ENCODE peak calls at places on chromosomes 11 and 22, in ten cellular contexts. N, Z, H, D, F, T, A, S, M and V are unnamed samples.

GRCh38 chr22:47458348-47458747 is 695.9 kb downstream of the TBC1D22A start:
- DNase-seq in N (no peak), Z (no peak), H (no peak), D (no peak), F (no peak), T (no peak), A (no peak), S (no peak), M (no peak), V (no peak)

GRCh38 chr11:66268953-66269906 is 791 bp downstream of the RAB1B start:
- DNase-seq in N (no peak), Z (no peak), H (no peak), D (peak), F (peak), T (peak), A (no peak), S (no peak), M (no peak), V (no peak)

GRCh38 chr11:45982656-45983470 is 60.4 kb downstream of the LARGE2 start:
- DNase-seq in N (peak), Z (no peak), H (no peak), D (no peak), F (peak), T (peak), A (no peak), S (peak), M (peak), V (no peak)

GRCh38 chr11:85826096-85826855 is 15.3 kb upstream of the SYTL2 start:
- DNase-seq in N (peak), Z (peak), H (no peak), D (peak), F (no peak), T (peak), A (no peak), S (peak), M (no peak), V (no peak)

GRCh38 chr11:67465190-67465522 is 3.9 kb downstream of the TMEM134 start:
- DNase-seq in N (no peak), Z (no peak), H (no peak), D (no peak), F (no peak), T (no peak), A (no peak), S (no peak), M (no peak), V (no peak)

GRCh38 chr22:40044870-40045834 is 50.4 kb downstream of the FAM83F start:
- DNase-seq in N (no peak), Z (peak), H (no peak), D (peak), F (peak), T (peak), A (peak), S (peak), M (peak), V (peak)

GRCh38 chr22:37060801-37061610 is 9.5 kb downstream of the KCTD17 start:
- DNase-seq in N (no peak), Z (peak), H (no peak), D (peak), F (no peak), T (no peak), A (no peak), S (no peak), M (peak), V (peak)

GRCh38 chr11:104033134-104033533 is 3.3 kb upstream of the DDI1 start:
- DNase-seq in N (no peak), Z (no peak), H (no peak), D (no peak), F (no peak), T (peak), A (no peak), S (peak), M (no peak), V (no peak)

GRCh38 chr22:40414838-40415505 is 44.6 kb downstream of the SGSM3 start:
- DNase-seq in N (no peak), Z (no peak), H (no peak), D (no peak), F (no peak), T (no peak), A (no peak), S (no peak), M (no peak), V (no peak)

GRCh38 chr11:15806217-15806616 is 550.1 kb downstream of the SOX6 start:
- DNase-seq in N (no peak), Z (no peak), H (no peak), D (no peak), F (no peak), T (no peak), A (no peak), S (no peak), M (no peak), V (no peak)

GRCh38 chr22:23396362-23397007 is 183.6 kb downstream of the IGLL1 start:
- DNase-seq in N (no peak), Z (no peak), H (no peak), D (no peak), F (no peak), T (no peak), A (no peak), S (no peak), M (no peak), V (no peak)

GRCh38 chr11:111978028-111978771 is 41.1 kb downstream of the DIXDC1 start:
- DNase-seq in N (no peak), Z (peak), H (peak), D (no peak), F (no peak), T (peak), A (no peak), S (peak), M (no peak), V (no peak)

GRCh38 chr22:35023692-35024363 is 42.1 kb upstream of the ISX start:
- DNase-seq in N (peak), Z (peak), H (peak), D (peak), F (peak), T (no peak), A (peak), S (peak), M (peak), V (peak)

GRCh38 chr11:17602105-17603001 is 55.3 kb downstream of the OTOG start:
- DNase-seq in N (no peak), Z (no peak), H (no peak), D (no peak), F (no peak), T (no peak), A (no peak), S (no peak), M (peak), V (no peak)

GRCh38 chr11:95767498-95767897 is 22.1 kb downstream of the FAM76B start:
- DNase-seq in N (no peak), Z (no peak), H (no peak), D (no peak), F (peak), T (no peak), A (no peak), S (no peak), M (no peak), V (no peak)

GRCh38 chr11:8289426-8290047 is 25.9 kb upstream of the LMO1 start:
- DNase-seq in N (peak), Z (no peak), H (no peak), D (no peak), F (no peak), T (no peak), A (no peak), S (peak), M (no peak), V (no peak)

GRCh38 chr22:18032455-18033101 is 8.2 kb upstream of the MICAL3 start:
- DNase-seq in N (peak), Z (no peak), H (no peak), D (no peak), F (no peak), T (peak), A (no peak), S (no peak), M (no peak), V (no peak)

GRCh38 chr22:46911341-46911740 is 148.9 kb downstream of the TBC1D22A start:
- DNase-seq in N (no peak), Z (no peak), H (no peak), D (no peak), F (no peak), T (no peak), A (no peak), S (no peak), M (no peak), V (no peak)

GRCh38 chr11:34620202-34620601 is 691 bp upstream of the EHF start:
- DNase-seq in N (no peak), Z (no peak), H (no peak), D (no peak), F (no peak), T (no peak), A (no peak), S (no peak), M (no peak), V (no peak)

GRCh38 chr11:129949067-129949466 is 53.6 kb downstream of the PRDM10 start:
- DNase-seq in N (no peak), Z (no peak), H (no peak), D (no peak), F (no peak), T (no peak), A (no peak), S (no peak), M (no peak), V (no peak)

GRCh38 chr22:35631597-35631996 is 14.5 kb upstream of the MB start:
- DNase-seq in N (peak), Z (no peak), H (peak), D (peak), F (peak), T (peak), A (no peak), S (no peak), M (peak), V (peak)

GRCh38 chr22:49996532-49997220 is 15.9 kb downstream of the IL17REL start:
- DNase-seq in N (no peak), Z (no peak), H (no peak), D (no peak), F (no peak), T (no peak), A (no peak), S (no peak), M (peak), V (no peak)

GRCh38 chr22:30876925-30877553 is 91.5 kb downstream of the MORC2 start:
- DNase-seq in N (no peak), Z (peak), H (no peak), D (no peak), F (peak), T (no peak), A (no peak), S (peak), M (no peak), V (no peak)

GRCh38 chr22:48538291-48538820 is 1289.3 kb downstream of the BRD1 start:
- DNase-seq in N (no peak), Z (no peak), H (no peak), D (no peak), F (no peak), T (no peak), A (no peak), S (no peak), M (no peak), V (no peak)

GRCh38 chr22:37880668-37881440 is 25.2 kb upstream of the MICALL1 start:
- DNase-seq in N (no peak), Z (no peak), H (no peak), D (no peak), F (no peak), T (no peak), A (no peak), S (no peak), M (no peak), V (no peak)

GRCh38 chr22:24525416-24526037 is 29.4 kb downstream of the GUCD1 start:
- DNase-seq in N (peak), Z (peak), H (peak), D (peak), F (peak), T (peak), A (peak), S (peak), M (peak), V (peak)

GRCh38 chr22:30636226-30637077 is 871 bp downstream of the SLC35E4 start:
- DNase-seq in N (no peak), Z (peak), H (no peak), D (peak), F (peak), T (no peak), A (no peak), S (no peak), M (peak), V (no peak)

GRCh38 chr11:71201936-71202597 is 50.3 kb downstream of the SHANK2 start:
- DNase-seq in N (no peak), Z (no peak), H (no peak), D (no peak), F (no peak), T (no peak), A (no peak), S (no peak), M (no peak), V (no peak)

GRCh38 chr11:101576536-101576935 is 7.3 kb downstream of the TRPC6 start:
- DNase-seq in N (no peak), Z (no peak), H (no peak), D (no peak), F (no peak), T (no peak), A (no peak), S (no peak), M (no peak), V (no peak)